ENCODE peak calls at places on chromosomes 2 and 18, in seven cellular contexts. C is kidney epithelial cell, L is type B pancreatic cell, H is adrenal gland, T is nephron progenitor cell, F is heart right ventricle, U is sigmoid colon. J is an unnamed sample.

GRCh38 chr2:66428986-66429612 is 5.8 kb upstream of the MEIS1 start:
- DNase-seq in F (no peak), T (no peak), L (no peak), C (no peak), H (peak; percentile 44), U (no peak), J (no peak)

GRCh38 chr2:1049691-1050090 is 99.0 kb downstream of the SNTG2 start:
- DNase-seq in L (no peak), T (no peak), U (no peak), C (no peak), F (no peak), H (no peak), J (no peak)

GRCh38 chr2:42924436-42924897 is 132.1 kb upstream of the HAAO start:
- DNase-seq in F (no peak), U (no peak), L (no peak), C (no peak), T (no peak), H (no peak), J (no peak)

GRCh38 chr2:85810376-85811172 is 56.8 kb downstream of the ATOH8 start:
- DNase-seq in H (no peak), F (no peak), T (no peak), C (no peak), L (peak; percentile 66), U (no peak), J (no peak)

GRCh38 chr2:217371681-217372297 is 511.9 kb upstream of the TNP1 start:
- DNase-seq in F (no peak), L (no peak), U (no peak), H (no peak), C (no peak), T (no peak), J (no peak)

GRCh38 chr2:85411405-85411748 is 1.2 kb upstream of the CAPG start:
- DNase-seq in H (no peak), L (no peak), F (no peak), C (no peak), T (no peak), U (no peak), J (no peak)

GRCh38 chr2:159010340-159010739 is 41.9 kb downstream of the TANC1 start:
- DNase-seq in L (no peak), F (no peak), C (no peak), H (peak; percentile 41), T (no peak), U (no peak), J (no peak)

GRCh38 chr2:86189782-86190416 is 5.4 kb downstream of the IMMT start:
- DNase-seq in L (no peak), C (no peak), F (no peak), U (no peak), H (no peak), T (no peak), J (no peak)

GRCh38 chr2:152395132-152396024 is 60.4 kb downstream of the FMNL2 start:
- DNase-seq in F (no peak), L (no peak), T (no peak), U (no peak), H (no peak), C (no peak), J (no peak)

GRCh38 chr2:53437371-53437770 is 330.2 kb upstream of the CHAC2 start:
- DNase-seq in U (no peak), H (no peak), L (no peak), F (no peak), T (no peak), C (no peak), J (no peak)

GRCh38 chr18:57301573-57302230 is 50.7 kb upstream of the ST8SIA3 start:
- DNase-seq in H (no peak), L (no peak), T (peak; percentile 24), C (no peak), F (no peak), U (no peak), J (no peak)

GRCh38 chr2:222844323-222844722 is 16.5 kb upstream of the ACSL3 start:
- DNase-seq in C (no peak), T (no peak), H (peak; percentile 39), L (no peak), U (no peak), F (no peak), J (no peak)

GRCh38 chr18:39840406-39840805 is 2114.6 kb upstream of the PIK3C3 start:
- DNase-seq in T (no peak), H (no peak), L (no peak), F (no peak), U (no peak), C (no peak), J (no peak)

GRCh38 chr2:177118636-177119035 is 94.0 kb upstream of the HNRNPA3 start:
- DNase-seq in H (no peak), T (no peak), F (no peak), C (no peak), L (no peak), U (no peak), J (no peak)

GRCh38 chr2:241542278-241542605 is 16.3 kb upstream of the BOK start:
- DNase-seq in C (no peak), H (peak; percentile 74), F (no peak), T (no peak), L (no peak), U (no peak), J (peak; percentile 67)

GRCh38 chr18:47422524-47422923 is 171.1 kb upstream of the SKOR2 start:
- DNase-seq in H (peak; percentile 5), L (no peak), C (no peak), U (no peak), T (peak; percentile 14), F (no peak), J (no peak)

GRCh38 chr18:63180971-63181376 is 138.6 kb downstream of the BCL2 start:
- DNase-seq in U (no peak), L (no peak), F (no peak), C (no peak), H (no peak), T (no peak), J (no peak)

GRCh38 chr2:207137922-207138321 is 27.8 kb downstream of the KLF7 start:
- DNase-seq in T (no peak), C (no peak), H (no peak), L (no peak), F (no peak), U (no peak), J (no peak)

GRCh38 chr18:24989760-24990547 is 362.0 kb downstream of the ZNF521 start:
- DNase-seq in C (no peak), F (no peak), L (no peak), H (no peak), U (no peak), T (no peak), J (no peak)

GRCh38 chr18:55136864-55137263 is 177.6 kb upstream of the CCDC68 start:
- DNase-seq in T (no peak), U (no peak), C (no peak), L (no peak), H (no peak), F (no peak), J (no peak)

GRCh38 chr2:26485725-26486418 is 7.9 kb upstream of the OTOF start:
- DNase-seq in F (no peak), U (no peak), C (no peak), H (no peak), L (no peak), T (no peak), J (no peak)

GRCh38 chr2:31940920-31941319 is 69.9 kb downstream of the MEMO1 start:
- DNase-seq in C (no peak), L (no peak), F (no peak), H (no peak), U (no peak), T (no peak), J (no peak)

GRCh38 chr2:31932589-31932988 is 78.2 kb downstream of the MEMO1 start:
- DNase-seq in C (no peak), F (no peak), L (no peak), T (no peak), U (no peak), H (no peak), J (no peak)

GRCh38 chr2:31931916-31932315 is 78.9 kb downstream of the MEMO1 start:
- DNase-seq in H (no peak), U (no peak), T (no peak), F (no peak), C (no peak), L (no peak), J (no peak)

GRCh38 chr2:31935370-31935769 is 75.4 kb downstream of the MEMO1 start:
- DNase-seq in H (no peak), U (no peak), T (no peak), L (no peak), C (no peak), F (no peak), J (no peak)

GRCh38 chr2:31937741-31938140 is 73.1 kb downstream of the MEMO1 start:
- DNase-seq in T (no peak), H (no peak), L (no peak), U (no peak), F (no peak), C (no peak), J (no peak)
- TF ChIP-seq CTCF in T (no peak), H (no peak), L (no peak), U (no peak), F (no peak), C (no peak), J (no peak)

GRCh38 chr2:199660167-199660566 is 190.8 kb downstream of the FTCDNL1 start:
- DNase-seq in C (no peak), L (no peak), H (no peak), T (no peak), U (no peak), F (no peak), J (no peak)
- TF ChIP-seq CTCF in C (no peak), L (no peak), H (no peak), T (no peak), U (no peak), F (no peak), J (no peak)

GRCh38 chr2:28493636-28494035 is 2.2 kb upstream of the PLB1 start:
- DNase-seq in U (no peak), F (no peak), H (no peak), C (no peak), T (no peak), L (no peak), J (no peak)

GRCh38 chr2:28499298-28499697 is 3.4 kb downstream of the PLB1 start:
- DNase-seq in L (no peak), U (no peak), T (no peak), C (no peak), F (no peak), H (no peak), J (no peak)

GRCh38 chr2:28495551-28496284 is at the start of gene PLB1:
- DNase-seq in T (no peak), L (no peak), C (no peak), H (no peak), U (no peak), F (no peak), J (no peak)

GRCh38 chr2:28497206-28497605 is 1.3 kb downstream of the PLB1 start:
- DNase-seq in U (no peak), T (no peak), L (no peak), H (no peak), C (no peak), F (no peak), J (no peak)

GRCh38 chr2:28496781-28497180 is 921 bp downstream of the PLB1 start:
- DNase-seq in U (no peak), T (no peak), H (no peak), L (no peak), F (no peak), C (no peak), J (no peak)
- TF ChIP-seq CTCF in U (no peak), T (no peak), H (no peak), L (no peak), F (no peak), C (no peak), J (no peak)

DNA sequence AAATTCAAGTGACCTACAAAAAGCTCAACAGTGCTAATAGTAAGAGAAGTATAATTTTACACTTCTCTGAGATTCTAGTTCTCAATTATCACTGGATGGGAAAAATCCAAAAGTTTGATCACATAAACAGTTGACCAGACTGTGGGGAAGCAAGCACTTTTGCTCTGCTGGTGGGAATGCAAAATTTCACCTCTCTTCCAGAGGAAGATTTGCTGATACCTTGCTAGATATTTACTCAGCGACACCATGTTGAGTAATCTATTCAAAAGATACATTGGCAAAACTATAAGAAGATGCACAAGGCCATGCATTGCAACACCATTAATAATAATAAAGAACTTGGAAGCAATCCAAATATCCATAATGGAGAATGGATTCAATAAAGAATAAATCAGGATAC is 204.4 kb downstream of the MREG start:
- DNase-seq in L (no peak), U (no peak), T (no peak), F (no peak), H (no peak), C (no peak), J (no peak)
- TF ChIP-seq CTCF in L (peak; percentile 56), U (no peak), T (no peak), F (no peak), H (no peak), C (no peak), J (no peak)